ENCODE peak calls at places on chromosome 2, in seven cellular contexts. R is sciatic nerve; V is PC-9; W is aorta; K is NCI-H1105 treated with DMSO at 0.1 percent for 48 hours; S is AML-193; G is CD8-positive, alpha-beta memory T cell. U is an unnamed sample.

GRCh38 chr2:80748576-80748975 is 444.0 kb upstream of the LRRTM1 start:
- DNase-seq in R (no peak), V (no peak), W (no peak), K (no peak), S (no peak), G (no peak), U (no peak)

GRCh38 chr2:190875881-190876280 is 4.7 kb upstream of the GLS start:
- DNase-seq in R (no peak), V (no peak), W (no peak), K (no peak), S (no peak), G (peak), U (no peak)

GRCh38 chr2:605674-606608 is 71.3 kb downstream of the TMEM18 start:
- DNase-seq in R (no peak), V (no peak), W (no peak), K (no peak), S (no peak), G (no peak), U (no peak)

GRCh38 chr2:133326651-133327397 is 241.4 kb downstream of the NCKAP5 start:
- DNase-seq in R (no peak), V (no peak), W (no peak), K (no peak), S (no peak), G (no peak), U (no peak)

GRCh38 chr2:8276071-8276470 is 405.8 kb upstream of the ID2 start:
- DNase-seq in R (no peak), V (no peak), W (no peak), K (no peak), S (no peak), G (no peak), U (no peak)

GRCh38 chr2:30410217-30410616 is 36.8 kb upstream of the LCLAT1 start:
- DNase-seq in R (no peak), V (peak), W (no peak), K (no peak), S (no peak), G (no peak), U (no peak)

GRCh38 chr2:168119519-168120141 is 127.8 kb downstream of the STK39 start:
- DNase-seq in R (no peak), V (peak), W (no peak), K (peak), S (peak), G (peak), U (no peak)

GRCh38 chr2:128421861-128422311 is 103.2 kb upstream of the HS6ST1 start:
- DNase-seq in R (peak), V (no peak), W (no peak), K (no peak), S (no peak), G (no peak), U (no peak)

GRCh38 chr2:30731706-30732105 is 75.5 kb downstream of the CAPN13 start:
- DNase-seq in R (no peak), V (no peak), W (no peak), K (no peak), S (no peak), G (no peak), U (no peak)